ENCODE peak calls at places on chromosomes 2 and 18, in eight cellular contexts. L, W, R, N, Z, C, B and K are unnamed samples.

GRCh38 chr2:189515264-189515663 is 65.3 kb downstream of the SLC40A1 start:
- DNase-seq in L (no peak), W (no peak), R (no peak), N (no peak), Z (peak; percentile 12), C (peak; percentile 26), B (no peak), K (no peak)

GRCh38 chr2:74583504-74583903 is 29.0 kb downstream of the DOK1 start:
- DNase-seq in L (peak; percentile 21), W (no peak), R (no peak), N (no peak), Z (peak; percentile 82), C (peak; percentile 58), B (no peak), K (no peak)

GRCh38 chr2:192146069-192147006 is 48.4 kb downstream of the TMEFF2 start:
- DNase-seq in L (no peak), W (no peak), R (no peak), N (no peak), Z (peak; percentile 77), C (peak; percentile 81), B (no peak), K (no peak)

GRCh38 chr2:23622466-23622865 is 237.5 kb downstream of the KLHL29 start:
- DNase-seq in L (no peak), W (peak; percentile 42), R (no peak), N (no peak), Z (no peak), C (no peak), B (no peak), K (no peak)

GRCh38 chr2:2491964-2492363 is 160.9 kb upstream of the MYT1L start:
- DNase-seq in L (no peak), W (no peak), R (no peak), N (no peak), Z (no peak), C (no peak), B (no peak), K (no peak)

GRCh38 chr2:196983934-196984333 is 57.4 kb upstream of the PGAP1 start:
- DNase-seq in L (no peak), W (no peak), R (no peak), N (no peak), Z (peak; percentile 80), C (peak; percentile 60), B (no peak), K (no peak)

GRCh38 chr2:239688098-239688497 is 287.3 kb upstream of the HDAC4 start:
- DNase-seq in L (no peak), W (no peak), R (no peak), N (no peak), Z (no peak), C (no peak), B (no peak), K (no peak)

GRCh38 chr2:35978218-35978617 is 377.4 kb upstream of the CRIM1 start:
- DNase-seq in L (no peak), W (no peak), R (no peak), N (no peak), Z (no peak), C (no peak), B (peak; percentile 24), K (no peak)

GRCh38 chr2:175234153-175234552 is 52.6 kb upstream of the ATP5MC3 start:
- DNase-seq in L (no peak), W (no peak), R (no peak), N (no peak), Z (no peak), C (no peak), B (no peak), K (no peak)

GRCh38 chr18:50924372-50924771 is 43.5 kb upstream of the ELAC1 start:
- DNase-seq in L (no peak), W (no peak), R (no peak), N (no peak), Z (peak; percentile 24), C (peak; percentile 51), B (no peak), K (no peak)

GRCh38 chr18:13551841-13552733 is 174.3 kb downstream of the FAM210A start:
- DNase-seq in L (no peak), W (no peak), R (no peak), N (no peak), Z (no peak), C (no peak), B (no peak), K (no peak)

GRCh38 chr2:48319863-48320262 is 210.1 kb upstream of the STON1 start:
- DNase-seq in L (no peak), W (no peak), R (no peak), N (no peak), Z (no peak), C (no peak), B (no peak), K (no peak)

GRCh38 chr2:8076453-8077284 is 605.2 kb upstream of the ID2 start:
- DNase-seq in L (no peak), W (no peak), R (no peak), N (no peak), Z (no peak), C (no peak), B (no peak), K (no peak)

GRCh38 chr2:240149943-240150784 is 9.7 kb upstream of the OTOS start:
- DNase-seq in L (peak; percentile 33), W (peak; percentile 72), R (no peak), N (peak; percentile 26), Z (peak; percentile 45), C (peak; percentile 22), B (peak; percentile 84), K (no peak)

GRCh38 chr2:191225126-191225525 is 20.1 kb upstream of the MYO1B start:
- DNase-seq in L (no peak), W (no peak), R (no peak), N (no peak), Z (no peak), C (no peak), B (no peak), K (no peak)

GRCh38 chr18:22250591-22250996 is 81.2 kb downstream of the GATA6 start:
- DNase-seq in L (peak; percentile 74), W (peak; percentile 77), R (peak; percentile 71), N (no peak), Z (peak; percentile 20), C (no peak), B (no peak), K (no peak)

GRCh38 chr2:14804912-14805311 is 172.4 kb downstream of the LRATD1 start:
- DNase-seq in L (no peak), W (no peak), R (no peak), N (no peak), Z (no peak), C (no peak), B (no peak), K (no peak)

GRCh38 chr2:161088658-161089350 is 71.4 kb upstream of the TANK start:
- DNase-seq in L (no peak), W (no peak), R (no peak), N (no peak), Z (no peak), C (no peak), B (no peak), K (no peak)

GRCh38 chr2:219552382-219553167 is 8.7 kb downstream of the TMEM198 start:
- DNase-seq in L (peak; percentile 64), W (peak; percentile 94), R (peak; percentile 76), N (peak; percentile 88), Z (peak; percentile 75), C (peak; percentile 65), B (peak; percentile 97), K (peak; percentile 65)

GRCh38 chr18:25876334-25876979 is 214.0 kb downstream of the SS18 start:
- DNase-seq in L (no peak), W (no peak), R (no peak), N (no peak), Z (no peak), C (peak; percentile 4), B (no peak), K (no peak)

GRCh38 chr2:159615936-159616733 is at the start of gene BAZ2B:
- DNase-seq in L (peak; percentile 12), W (no peak), R (peak; percentile 35), N (peak; percentile 58), Z (peak; percentile 90), C (peak; percentile 88), B (peak; percentile 62), K (peak; percentile 30)

GRCh38 chr18:48052845-48053244 is 122.4 kb upstream of the SMAD2 start:
- DNase-seq in L (no peak), W (peak; percentile 36), R (no peak), N (no peak), Z (no peak), C (no peak), B (no peak), K (no peak)

GRCh38 chr2:85920810-85921545 is 32.2 kb upstream of the ST3GAL5 start:
- DNase-seq in L (no peak), W (no peak), R (no peak), N (no peak), Z (peak; percentile 70), C (peak; percentile 32), B (no peak), K (peak; percentile 31)

GRCh38 chr18:64777561-64777960 is 628.7 kb upstream of the LINC00305 start:
- DNase-seq in L (no peak), W (no peak), R (no peak), N (no peak), Z (no peak), C (no peak), B (no peak), K (no peak)

GRCh38 chr2:68776124-68776523 is 41.5 kb downstream of the ARHGAP25 start:
- DNase-seq in L (no peak), W (no peak), R (no peak), N (no peak), Z (no peak), C (no peak), B (no peak), K (no peak)
- TF ChIP-seq CTCF in L (peak; percentile 3), W (no peak), R (no peak), N (no peak), Z (peak; percentile 22), C (peak; percentile 15), B (peak; percentile 47), K (no peak)

DNA sequence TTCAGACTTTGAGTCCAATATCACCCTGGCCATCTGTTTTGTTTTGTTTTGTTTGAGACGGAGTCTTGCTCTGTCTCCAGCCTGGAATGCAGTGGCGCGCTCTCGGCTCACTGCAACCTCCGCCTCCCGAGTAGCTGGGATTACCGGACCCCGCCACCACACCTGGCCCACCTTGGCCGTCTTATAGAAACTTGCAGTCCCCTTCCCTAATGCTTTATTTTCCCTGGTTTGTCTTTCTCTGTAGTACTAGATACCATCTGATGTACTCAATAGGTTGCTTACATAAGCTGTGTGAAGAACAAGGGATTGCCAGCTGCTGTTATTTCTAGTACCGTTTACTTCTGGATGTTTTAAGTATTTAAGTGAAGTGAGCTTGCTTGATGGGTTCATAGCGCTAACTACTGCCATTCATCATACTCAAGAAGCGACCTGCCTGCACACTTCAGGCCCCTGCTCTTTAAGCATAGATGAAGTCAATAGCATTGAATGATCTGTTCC is 1.2 kb downstream of the RPL31 start:
- DNase-seq in L (no peak), W (no peak), R (no peak), N (peak; percentile 58), Z (peak; percentile 31), C (peak; percentile 9), B (no peak), K (no peak)
- TF ChIP-seq CTCF in L (no peak), W (no peak), R (no peak), N (no peak), Z (no peak), C (no peak), B (no peak), K (no peak)

GRCh38 chr2:230680463-230681195 is 32.0 kb upstream of the CAB39 start:
- DNase-seq in L (no peak), W (no peak), R (no peak), N (no peak), Z (no peak), C (peak; percentile 86), B (no peak), K (no peak)
- TF ChIP-seq CTCF in L (no peak), W (no peak), R (no peak), N (no peak), Z (no peak), C (no peak), B (no peak), K (no peak)

GRCh38 chr18:74654637-74655036 is 57.0 kb downstream of the ZNF407 start:
- DNase-seq in L (no peak), W (no peak), R (no peak), N (no peak), Z (peak; percentile 61), C (peak; percentile 66), B (no peak), K (no peak)
- TF ChIP-seq CTCF in L (peak; percentile 19), W (no peak), R (no peak), N (peak; percentile 15), Z (no peak), C (peak; percentile 60), B (peak; percentile 25), K (no peak)